ENCODE peak calls at places on chromosomes 2 and 18, in four cellular contexts. F is astrocyte of the spinal cord, Z is AG04450, W is heart left ventricle. B is an unnamed sample.
A peak's percentile ranks its signal among the peaks of the same experiment; 100 is the strongest.

GRCh38 chr18:79571221-79572092 is 108.1 kb upstream of the CTDP1 start:
- DNase-seq in F (no peak), Z (no peak), W (peak; percentile 40), B (no peak)

GRCh38 chr2:60516383-60516811 is 37.1 kb downstream of the BCL11A start:
- DNase-seq in F (peak; percentile 95), Z (peak; percentile 75), W (no peak), B (peak; percentile 37)

GRCh38 chr2:207265849-207266248 is 100.1 kb upstream of the KLF7 start:
- DNase-seq in F (no peak), Z (no peak), W (no peak), B (no peak)

GRCh38 chr2:38279201-38279600 is 97.9 kb downstream of the ATL2 start:
- DNase-seq in F (no peak), Z (no peak), W (no peak), B (no peak)

GRCh38 chr2:30686000-30686399 is 121.2 kb downstream of the CAPN13 start:
- DNase-seq in F (no peak), Z (no peak), W (no peak), B (no peak)

GRCh38 chr2:190425221-190425866 is 17.2 kb downstream of the MFSD6 start:
- DNase-seq in F (no peak), Z (no peak), W (no peak), B (no peak)

GRCh38 chr2:235330775-235331438 is 162.9 kb upstream of the AGAP1 start:
- DNase-seq in F (peak; percentile 96), Z (peak; percentile 68), W (no peak), B (peak; percentile 76)

GRCh38 chr2:99403524-99403923 is 66.3 kb downstream of the EIF5B start:
- DNase-seq in F (no peak), Z (no peak), W (no peak), B (no peak)

GRCh38 chr2:72695676-72696075 is 130.2 kb downstream of the EXOC6B start:
- DNase-seq in F (no peak), Z (no peak), W (no peak), B (no peak)

GRCh38 chr18:24190590-24190989 is 51.7 kb downstream of the CABYR start:
- DNase-seq in F (no peak), Z (no peak), W (no peak), B (no peak)

GRCh38 chr18:25298853-25299274 is 53.1 kb downstream of the ZNF521 start:
- DNase-seq in F (peak; percentile 89), Z (peak; percentile 88), W (peak; percentile 71), B (peak; percentile 25)

GRCh38 chr2:2101924-2102323 is 229.2 kb downstream of the MYT1L start:
- DNase-seq in F (no peak), Z (no peak), W (no peak), B (no peak)

GRCh38 chr18:6948238-6948637 is 169.4 kb downstream of the LAMA1 start:
- DNase-seq in F (no peak), Z (no peak), W (no peak), B (no peak)

GRCh38 chr2:241363316-241363879 is 7.3 kb downstream of the FARP2 start:
- DNase-seq in F (no peak), Z (no peak), W (no peak), B (no peak)

GRCh38 chr2:6352906-6353515 is 512.7 kb downstream of the CMPK2 start:
- DNase-seq in F (peak; percentile 55), Z (peak; percentile 24), W (peak; percentile 69), B (no peak)

GRCh38 chr2:47165001-47165555 is 10.0 kb upstream of the STPG4 start:
- DNase-seq in F (no peak), Z (no peak), W (no peak), B (no peak)

GRCh38 chr2:197496695-197497094 is 2.9 kb downstream of the HSPD1 start:
- DNase-seq in F (no peak), Z (no peak), W (no peak), B (no peak)
- H3K4me3 ChIP-seq in F (no peak overlapping the region), Z (no peak overlapping the region), W (no peak overlapping the region), B (no peak overlapping the region)

GRCh38 chr2:138177693-138178092 is 213.4 kb downstream of the HNMT start:
- DNase-seq in F (no peak), Z (no peak), W (no peak), B (no peak)

GRCh38 chr2:138182913-138183312 is 218.6 kb downstream of the HNMT start:
- DNase-seq in F (no peak), Z (no peak), W (no peak), B (no peak)

GRCh38 chr2:138182276-138182675 is 218.0 kb downstream of the HNMT start:
- DNase-seq in F (no peak), Z (no peak), W (no peak), B (no peak)

GRCh38 chr2:138183700-138184099 is 219.4 kb downstream of the HNMT start:
- DNase-seq in F (no peak), Z (no peak), W (no peak), B (no peak)

GRCh38 chr2:138180691-138181386 is 216.6 kb downstream of the HNMT start:
- DNase-seq in F (no peak), Z (no peak), W (no peak), B (no peak)
- TF ChIP-seq CTCF in F (peak; percentile 22), Z (peak; percentile 36), W (no peak), B (peak; percentile 45)

DNA sequence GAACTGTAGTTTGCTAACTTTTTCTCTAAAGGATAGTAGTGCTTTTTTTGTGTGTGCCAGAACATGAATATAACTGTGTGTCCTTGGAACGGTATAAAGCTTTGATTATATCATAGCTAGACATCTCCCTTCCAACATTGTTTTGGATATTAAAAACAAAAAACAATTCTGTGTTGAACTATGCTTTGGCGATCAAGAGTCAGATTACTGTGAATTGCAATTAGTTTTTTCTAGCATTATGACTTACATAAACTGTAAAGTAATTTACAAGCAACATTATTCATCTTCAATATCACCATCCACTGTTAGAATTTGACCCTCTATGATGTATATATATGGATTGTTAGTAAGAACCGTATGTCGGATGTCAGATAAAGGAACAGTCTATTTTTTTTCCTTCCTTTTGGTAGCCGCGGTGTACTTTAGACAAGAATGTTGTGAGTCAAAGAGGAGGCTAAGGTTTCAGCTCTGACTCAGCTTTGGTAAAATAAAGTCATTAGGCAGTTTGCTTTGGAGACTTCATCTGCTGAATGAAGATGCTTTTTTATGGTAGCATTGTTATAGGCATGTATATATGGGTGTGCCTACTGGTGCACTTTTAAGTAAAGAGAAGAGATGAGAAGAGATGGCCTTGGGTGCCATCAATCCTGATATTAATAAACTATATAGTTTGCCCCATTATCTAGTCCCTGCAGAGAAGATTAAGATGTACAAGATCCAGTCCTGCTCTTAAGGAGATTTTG is 76.4 kb downstream of the LTBP1 start:
- DNase-seq in F (peak; percentile 92), Z (peak; percentile 72), W (no peak), B (no peak)
- H3K4me3 ChIP-seq in F (no peak overlapping the region), Z (no peak overlapping the region), W (no peak overlapping the region), B (no peak overlapping the region)

GRCh38 chr18:55413474-55413873 is 174.5 kb downstream of the TCF4 start:
- DNase-seq in F (no peak), Z (no peak), W (no peak), B (no peak)

GRCh38 chr18:55418439-55418838 is 169.6 kb downstream of the TCF4 start:
- DNase-seq in F (no peak), Z (no peak), W (no peak), B (no peak)

GRCh38 chr18:55414475-55414874 is 173.5 kb downstream of the TCF4 start:
- DNase-seq in F (no peak), Z (no peak), W (no peak), B (no peak)

GRCh38 chr18:55416791-55417190 is 171.2 kb downstream of the TCF4 start:
- DNase-seq in F (no peak), Z (no peak), W (no peak), B (no peak)

GRCh38 chr18:55415258-55415871 is 172.6 kb downstream of the TCF4 start:
- DNase-seq in F (peak; percentile 85), Z (peak; percentile 48), W (peak; percentile 92), B (no peak)
- TF ChIP-seq CTCF in F (peak; percentile 87), Z (peak; percentile 90), W (peak; percentile 95), B (peak; percentile 89)

DNA sequence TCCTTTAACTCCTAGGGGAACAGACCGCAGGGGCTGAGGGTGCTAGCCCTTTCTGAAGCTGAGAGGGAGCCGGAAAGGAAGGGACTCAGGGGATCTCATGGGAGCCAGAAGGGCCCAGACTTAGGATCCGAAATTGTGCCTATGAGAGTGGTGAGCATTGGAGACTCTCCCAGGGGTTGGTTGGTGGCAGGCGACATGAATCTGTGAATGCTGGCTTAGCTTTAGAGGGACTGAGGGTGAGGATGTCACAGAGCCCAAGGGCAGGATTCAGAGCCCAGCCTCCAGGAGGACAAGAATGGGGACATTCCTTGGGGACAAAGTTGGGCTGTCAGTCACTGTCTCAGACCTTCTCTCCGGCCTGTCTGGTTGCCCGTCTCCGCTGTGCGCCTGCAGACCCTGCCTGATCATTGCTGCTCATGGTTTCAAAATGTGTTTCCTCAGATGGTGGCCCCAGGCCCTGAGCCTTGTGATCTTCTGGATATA is 17.5 kb downstream of the GNLY start:
- DNase-seq in F (no peak), Z (no peak), W (no peak), B (no peak)
- H3K4me3 ChIP-seq in F (no peak overlapping the region), Z (no peak overlapping the region), W (no peak overlapping the region), B (no peak overlapping the region)

GRCh38 chr2:201403904-201404303 is 46.8 kb upstream of the FLACC1 start:
- DNase-seq in F (peak; percentile 60), Z (no peak), W (no peak), B (peak; percentile 77)

GRCh38 chr2:201402651-201403573 is 45.8 kb upstream of the FLACC1 start:
- DNase-seq in F (peak; percentile 47), Z (no peak), W (no peak), B (no peak)

GRCh38 chr2:201406077-201406662 is 45.1 kb downstream of the TRAK2 start:
- DNase-seq in F (peak; percentile 80), Z (peak; percentile 39), W (no peak), B (peak; percentile 82)

GRCh38 chr2:201404699-201405275 is 46.5 kb downstream of the TRAK2 start:
- DNase-seq in F (no peak), Z (no peak), W (no peak), B (no peak)

GRCh38 chr2:201401815-201402214 is 44.7 kb upstream of the FLACC1 start:
- DNase-seq in F (no peak), Z (no peak), W (no peak), B (no peak)
- TF ChIP-seq CTCF in F (no peak), Z (no peak), W (no peak), B (no peak)

GRCh38 chr2:96865654-96866053 is 4.2 kb downstream of the SEMA4C start:
- DNase-seq in F (no peak), Z (no peak), W (peak; percentile 25), B (no peak)

GRCh38 chr2:96866986-96867755 is 2.7 kb downstream of the SEMA4C start:
- DNase-seq in F (no peak), Z (no peak), W (no peak), B (no peak)

GRCh38 chr2:96864343-96865091 is 5.4 kb downstream of the SEMA4C start:
- DNase-seq in F (no peak), Z (no peak), W (peak; percentile 76), B (no peak)

GRCh38 chr2:96866586-96866985 is 3.3 kb downstream of the SEMA4C start:
- DNase-seq in F (no peak), Z (no peak), W (peak; percentile 70), B (no peak)

GRCh38 chr2:96866149-96866548 is 3.7 kb downstream of the SEMA4C start:
- DNase-seq in F (no peak), Z (no peak), W (peak; percentile 68), B (no peak)
- H3K4me3 ChIP-seq in F (no peak overlapping the region), Z (no peak overlapping the region), W (no peak overlapping the region), B (no peak overlapping the region)

GRCh38 chr2:226796840-226797288 is 2.8 kb downstream of the IRS1 start:
- DNase-seq in F (peak; percentile 53), Z (no peak), W (peak; percentile 65), B (no peak)
- TF ChIP-seq CTCF in F (peak; percentile 62), Z (peak; percentile 80), W (peak; percentile 43), B (peak; percentile 57)